ENCODE peak calls at places on chromosomes 2 and 18, in eight cellular contexts. O, Y, H, I, S, E, L and M are unnamed samples.

GRCh38 chr2:85767803-85768665 is 14.2 kb downstream of the ATOH8 start:
- DNase-seq in O (no peak), Y (peak; percentile 56), H (no peak), I (no peak), S (no peak), E (no peak), L (no peak), M (no peak)

GRCh38 chr2:27815860-27816438 is 44.4 kb downstream of the MRPL33 start:
- DNase-seq in O (no peak), Y (no peak), H (no peak), I (no peak), S (no peak), E (no peak), L (no peak), M (no peak)

GRCh38 chr2:165015052-165015642 is 59.8 kb upstream of the SLC38A11 start:
- DNase-seq in O (peak; percentile 65), Y (peak; percentile 64), H (peak; percentile 70), I (peak; percentile 56), S (peak; percentile 67), E (no peak), L (no peak), M (peak; percentile 74)

GRCh38 chr2:116490511-116491145 is 1323.9 kb upstream of the DDX18 start:
- DNase-seq in O (no peak), Y (no peak), H (no peak), I (no peak), S (no peak), E (no peak), L (no peak), M (no peak)

GRCh38 chr2:97935719-97936161 is 60.0 kb downstream of the TMEM131 start:
- DNase-seq in O (no peak), Y (no peak), H (peak; percentile 60), I (no peak), S (peak; percentile 5), E (no peak), L (no peak), M (no peak)

GRCh38 chr18:59733411-59733810 is 36.2 kb upstream of the CCBE1 start:
- DNase-seq in O (no peak), Y (no peak), H (no peak), I (no peak), S (no peak), E (no peak), L (no peak), M (no peak)

GRCh38 chr2:157107877-157108276 is 149.6 kb upstream of the GALNT5 start:
- DNase-seq in O (peak; percentile 33), Y (no peak), H (no peak), I (no peak), S (peak; percentile 6), E (no peak), L (no peak), M (no peak)

GRCh38 chr2:199144546-199144945 is 313.2 kb downstream of the SATB2 start:
- DNase-seq in O (no peak), Y (no peak), H (no peak), I (no peak), S (no peak), E (no peak), L (no peak), M (no peak)

GRCh38 chr2:226159875-226160479 is 639.6 kb downstream of the IRS1 start:
- DNase-seq in O (no peak), Y (no peak), H (no peak), I (no peak), S (peak; percentile 32), E (no peak), L (no peak), M (no peak)

GRCh38 chr2:42964444-42965081 is 172.2 kb upstream of the HAAO start:
- DNase-seq in O (no peak), Y (peak; percentile 89), H (no peak), I (peak; percentile 78), S (no peak), E (peak; percentile 77), L (peak; percentile 92), M (no peak)

GRCh38 chr2:187360286-187360685 is 87.8 kb downstream of the CALCRL start:
- DNase-seq in O (no peak), Y (no peak), H (no peak), I (no peak), S (no peak), E (no peak), L (no peak), M (no peak)

GRCh38 chr2:145909781-145910180 is 1389.9 kb upstream of the ZEB2 start:
- DNase-seq in O (no peak), Y (no peak), H (no peak), I (no peak), S (no peak), E (no peak), L (no peak), M (no peak)

GRCh38 chr2:231348173-231348572 is 47.3 kb upstream of the B3GNT7 start:
- DNase-seq in O (no peak), Y (no peak), H (no peak), I (no peak), S (peak; percentile 44), E (no peak), L (no peak), M (peak; percentile 55)

GRCh38 chr2:101921319-101921960 is 70.3 kb upstream of the IL1R2 start:
- DNase-seq in O (no peak), Y (no peak), H (no peak), I (no peak), S (no peak), E (no peak), L (no peak), M (no peak)

GRCh38 chr2:203077458-203077857 is 62.8 kb downstream of the NBEAL1 start:
- DNase-seq in O (no peak), Y (no peak), H (no peak), I (no peak), S (peak; percentile 26), E (no peak), L (no peak), M (no peak)

GRCh38 chr2:159712929-159713575 is 746 bp downstream of the MARCHF7 start:
- DNase-seq in O (no peak), Y (no peak), H (no peak), I (no peak), S (peak; percentile 23), E (no peak), L (no peak), M (peak; percentile 74)

GRCh38 chr2:119960821-119961220 is 52.1 kb upstream of the EPB41L5 start:
- DNase-seq in O (no peak), Y (no peak), H (no peak), I (no peak), S (no peak), E (no peak), L (no peak), M (no peak)

GRCh38 chr2:46352621-46353020 is 55.4 kb downstream of the EPAS1 start:
- DNase-seq in O (no peak), Y (peak; percentile 67), H (no peak), I (no peak), S (no peak), E (no peak), L (no peak), M (no peak)

GRCh38 chr2:175025946-175026345 is 20.8 kb upstream of the CHN1 start:
- DNase-seq in O (no peak), Y (no peak), H (no peak), I (no peak), S (no peak), E (no peak), L (no peak), M (no peak)

GRCh38 chr2:1572638-1573037 is 159.4 kb downstream of the TPO start:
- DNase-seq in O (no peak), Y (peak; percentile 81), H (no peak), I (no peak), S (no peak), E (no peak), L (no peak), M (no peak)

GRCh38 chr2:219045937-219046550 is 4.7 kb upstream of the CFAP65 start:
- DNase-seq in O (no peak), Y (no peak), H (peak; percentile 62), I (no peak), S (no peak), E (no peak), L (no peak), M (peak; percentile 28)

GRCh38 chr2:174761837-174762236 is 2.4 kb downstream of the CHRNA1 start:
- DNase-seq in O (no peak), Y (no peak), H (no peak), I (no peak), S (no peak), E (no peak), L (no peak), M (no peak)

GRCh38 chr2:216572582-216573578 is 60.3 kb upstream of the IGFBP2 start:
- DNase-seq in O (no peak), Y (peak; percentile 83), H (no peak), I (peak; percentile 74), S (no peak), E (peak; percentile 79), L (peak; percentile 79), M (no peak)
- TF ChIP-seq POLR2A in O (no peak), Y (no peak), H (no peak), I (no peak), S (no peak), E (no peak), L (no peak), M (no peak)

DNA sequence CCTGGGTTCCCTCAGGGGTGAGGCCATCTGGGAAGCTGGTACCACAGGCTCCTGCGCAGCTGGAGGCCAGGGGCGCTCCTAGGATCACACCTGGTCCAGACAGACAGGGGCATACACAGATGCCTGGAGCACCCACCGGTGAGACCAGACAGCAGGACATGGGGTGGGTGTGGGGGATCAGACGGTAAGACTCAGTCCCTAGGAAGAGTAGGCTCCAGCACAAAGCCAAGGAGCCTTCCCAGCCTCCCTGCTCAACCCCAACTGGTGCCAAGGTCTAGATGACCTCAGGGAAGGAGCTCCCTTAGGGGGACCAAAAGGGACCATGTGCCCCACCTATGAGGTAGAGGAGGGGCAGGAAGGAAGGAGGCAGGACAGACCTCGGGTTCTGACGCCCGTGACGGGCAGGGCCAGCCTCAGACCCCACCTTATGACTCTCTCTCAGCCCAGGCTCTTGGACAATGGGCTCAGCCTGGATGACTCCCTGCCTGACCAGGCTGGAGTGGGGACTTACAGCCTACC is 632 bp downstream of the ASTL start:
- DNase-seq in O (no peak), Y (peak; percentile 32), H (no peak), I (no peak), S (no peak), E (no peak), L (no peak), M (no peak)
- TF ChIP-seq POLR2A in O (no peak), Y (no peak), H (no peak), I (no peak), S (no peak), E (no peak), L (no peak), M (no peak)

GRCh38 chr2:128027801-128028667 is at the start of gene SAP130:
- DNase-seq in O (peak; percentile 99), Y (peak; percentile 99), H (peak; percentile 97), I (peak; percentile 98), S (peak; percentile 95), E (peak; percentile 97), L (peak; percentile 99), M (peak; percentile 99)
- TF ChIP-seq POLR2A in O (peak; percentile 80), Y (peak; percentile 32), H (peak; percentile 85), I (peak; percentile 32), S (peak; percentile 31), E (peak; percentile 73), L (no peak), M (peak; percentile 64)

DNA sequence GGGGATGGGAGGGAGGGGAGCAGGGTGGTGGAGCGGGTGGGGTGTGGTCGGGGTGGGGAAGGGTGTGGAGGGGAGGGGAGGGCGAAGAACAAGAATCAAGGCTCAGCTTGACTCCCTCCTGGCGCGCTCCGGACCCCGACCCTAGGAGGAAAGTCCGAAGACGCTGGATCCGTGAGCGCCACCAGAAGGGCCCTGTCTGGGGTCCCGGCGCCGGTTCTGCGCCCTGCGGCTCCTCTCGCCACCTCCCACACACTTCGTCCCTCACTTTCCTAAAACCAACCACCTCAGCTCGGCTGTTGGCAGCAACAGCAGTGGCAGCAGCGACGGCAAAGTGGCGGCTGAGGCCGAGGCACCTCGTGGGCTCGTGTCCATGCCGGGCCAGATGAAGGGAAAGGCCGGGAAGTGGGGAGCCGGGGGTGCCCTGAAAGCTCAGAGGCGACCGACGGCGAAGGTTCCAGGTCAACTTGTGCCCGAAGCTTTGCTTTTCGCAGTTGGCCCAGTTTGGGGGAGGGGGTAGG is 2.1 kb downstream of the KLHL14 start:
- DNase-seq in O (no peak), Y (peak; percentile 49), H (no peak), I (no peak), S (no peak), E (no peak), L (no peak), M (no peak)
- TF ChIP-seq POLR2A in O (no peak), Y (no peak), H (no peak), I (no peak), S (no peak), E (no peak), L (no peak), M (no peak)